ENCODE peak calls at places on chromosomes 6 and 20, in five cellular contexts. One of them, this sample, is unnamed.

GRCh38 chr6:40532349-40533028 is 54.7 kb downstream of the LRFN2 start:
- DNase-seq in HCT116: no peak
- DNase-seq in psoas muscle: no peak
- DNase-seq in spleen: no peak
- DNase-seq in dorsolateral prefrontal cortex: no peak
- DNase-seq in this sample: no peak

GRCh38 chr20:10705801-10706459 is 32.1 kb upstream of the JAG1 start:
- DNase-seq in dorsolateral prefrontal cortex: no peak
- DNase-seq in spleen: no peak
- DNase-seq in HCT116: peak; percentile 85
- DNase-seq in psoas muscle: no peak
- DNase-seq in this sample: no peak

GRCh38 chr6:39347906-39348585 is 25.5 kb upstream of the KCNK16 start:
- DNase-seq in dorsolateral prefrontal cortex: peak; percentile 87
- DNase-seq in spleen: peak; percentile 88
- DNase-seq in HCT116: peak; percentile 24
- DNase-seq in psoas muscle: peak; percentile 70
- DNase-seq in this sample: no peak

GRCh38 chr20:42392417-42392816 is 774.2 kb upstream of the CHD6 start:
- DNase-seq in HCT116: no peak
- DNase-seq in dorsolateral prefrontal cortex: no peak
- DNase-seq in spleen: no peak
- DNase-seq in psoas muscle: no peak
- DNase-seq in this sample: no peak

GRCh38 chr20:5674176-5674660 is 76.0 kb upstream of the SHLD1 start:
- DNase-seq in spleen: no peak
- DNase-seq in psoas muscle: no peak
- DNase-seq in HCT116: peak; percentile 12
- DNase-seq in dorsolateral prefrontal cortex: no peak
- DNase-seq in this sample: no peak

GRCh38 chr6:1281746-1282145 is 30.2 kb upstream of the FOXQ1 start:
- DNase-seq in spleen: no peak
- DNase-seq in HCT116: no peak
- DNase-seq in dorsolateral prefrontal cortex: no peak
- DNase-seq in psoas muscle: no peak
- DNase-seq in this sample: no peak

GRCh38 chr6:38375937-38376336 is 263.8 kb downstream of the BTBD9 start:
- DNase-seq in spleen: no peak
- DNase-seq in dorsolateral prefrontal cortex: no peak
- DNase-seq in HCT116: no peak
- DNase-seq in psoas muscle: no peak
- DNase-seq in this sample: no peak

GRCh38 chr20:44526129-44526528 is 4.3 kb upstream of the SERINC3 start:
- DNase-seq in HCT116: peak; percentile 22
- DNase-seq in dorsolateral prefrontal cortex: no peak
- DNase-seq in spleen: no peak
- DNase-seq in psoas muscle: no peak
- DNase-seq in this sample: no peak

GRCh38 chr6:157994126-157994795 is 12.6 kb downstream of the SYNJ2 start:
- DNase-seq in HCT116: no peak
- DNase-seq in spleen: peak; percentile 25
- DNase-seq in dorsolateral prefrontal cortex: no peak
- DNase-seq in psoas muscle: no peak
- DNase-seq in this sample: no peak

GRCh38 chr20:9374068-9374467 is 140.3 kb upstream of the LAMP5 start:
- DNase-seq in spleen: no peak
- DNase-seq in psoas muscle: no peak
- DNase-seq in dorsolateral prefrontal cortex: no peak
- DNase-seq in HCT116: no peak
- DNase-seq in this sample: no peak

GRCh38 chr6:149938571-149939462 is 3.0 kb upstream of the ULBP2 start:
- DNase-seq in dorsolateral prefrontal cortex: no peak
- DNase-seq in HCT116: no peak
- DNase-seq in spleen: peak; percentile 83
- DNase-seq in psoas muscle: no peak
- DNase-seq in this sample: peak; percentile 43

GRCh38 chr6:143529095-143529494 is 17.6 kb upstream of the FUCA2 start:
- DNase-seq in dorsolateral prefrontal cortex: no peak
- DNase-seq in spleen: no peak
- DNase-seq in HCT116: no peak
- DNase-seq in psoas muscle: no peak
- DNase-seq in this sample: no peak

GRCh38 chr6:90157441-90157840 is 139.2 kb downstream of the BACH2 start:
- DNase-seq in psoas muscle: no peak
- DNase-seq in dorsolateral prefrontal cortex: no peak
- DNase-seq in spleen: no peak
- DNase-seq in HCT116: no peak
- DNase-seq in this sample: no peak

GRCh38 chr20:59360934-59361333 is 60.5 kb downstream of the EDN3 start:
- DNase-seq in dorsolateral prefrontal cortex: no peak
- DNase-seq in psoas muscle: no peak
- DNase-seq in HCT116: no peak
- DNase-seq in spleen: no peak
- DNase-seq in this sample: no peak

GRCh38 chr6:87346700-87347099 is 2.1 kb downstream of the C6orf163 start:
- DNase-seq in dorsolateral prefrontal cortex: no peak
- DNase-seq in spleen: no peak
- DNase-seq in psoas muscle: no peak
- DNase-seq in HCT116: no peak
- DNase-seq in this sample: no peak

GRCh38 chr20:48275737-48276342 is 490.6 kb upstream of the SULF2 start:
- DNase-seq in HCT116: no peak
- DNase-seq in dorsolateral prefrontal cortex: no peak
- DNase-seq in psoas muscle: no peak
- DNase-seq in spleen: no peak
- DNase-seq in this sample: no peak

GRCh38 chr6:147204843-147205311 is 660 bp downstream of the STXBP5 start:
- DNase-seq in dorsolateral prefrontal cortex: no peak
- DNase-seq in psoas muscle: no peak
- DNase-seq in spleen: no peak
- DNase-seq in HCT116: no peak
- DNase-seq in this sample: no peak

GRCh38 chr6:13049666-13050254 is 278.6 kb downstream of the TBC1D7 start:
- DNase-seq in dorsolateral prefrontal cortex: no peak
- DNase-seq in HCT116: no peak
- DNase-seq in psoas muscle: no peak
- DNase-seq in spleen: no peak
- DNase-seq in this sample: no peak

GRCh38 chr6:13046084-13046483 is 282.3 kb downstream of the TBC1D7 start:
- DNase-seq in psoas muscle: no peak
- DNase-seq in spleen: no peak
- DNase-seq in dorsolateral prefrontal cortex: no peak
- DNase-seq in HCT116: no peak
- DNase-seq in this sample: no peak

GRCh38 chr6:13045676-13046075 is 282.7 kb downstream of the TBC1D7 start:
- DNase-seq in psoas muscle: no peak
- DNase-seq in HCT116: no peak
- DNase-seq in dorsolateral prefrontal cortex: no peak
- DNase-seq in spleen: no peak
- DNase-seq in this sample: no peak

GRCh38 chr6:13044896-13045295 is 283.4 kb downstream of the TBC1D7 start:
- DNase-seq in spleen: no peak
- DNase-seq in dorsolateral prefrontal cortex: no peak
- DNase-seq in HCT116: no peak
- DNase-seq in psoas muscle: no peak
- DNase-seq in this sample: no peak

GRCh38 chr6:13048113-13048512 is 280.2 kb downstream of the TBC1D7 start:
- DNase-seq in spleen: no peak
- DNase-seq in psoas muscle: no peak
- DNase-seq in HCT116: no peak
- DNase-seq in dorsolateral prefrontal cortex: no peak
- DNase-seq in this sample: no peak
- H3K27ac ChIP-seq in spleen: no peak overlapping the region
- H3K27ac ChIP-seq in psoas muscle: no peak overlapping the region
- H3K27ac ChIP-seq in HCT116: no peak overlapping the region
- H3K27ac ChIP-seq in dorsolateral prefrontal cortex: no peak overlapping the region
- H3K27ac ChIP-seq in this sample: no peak overlapping the region

DNA sequence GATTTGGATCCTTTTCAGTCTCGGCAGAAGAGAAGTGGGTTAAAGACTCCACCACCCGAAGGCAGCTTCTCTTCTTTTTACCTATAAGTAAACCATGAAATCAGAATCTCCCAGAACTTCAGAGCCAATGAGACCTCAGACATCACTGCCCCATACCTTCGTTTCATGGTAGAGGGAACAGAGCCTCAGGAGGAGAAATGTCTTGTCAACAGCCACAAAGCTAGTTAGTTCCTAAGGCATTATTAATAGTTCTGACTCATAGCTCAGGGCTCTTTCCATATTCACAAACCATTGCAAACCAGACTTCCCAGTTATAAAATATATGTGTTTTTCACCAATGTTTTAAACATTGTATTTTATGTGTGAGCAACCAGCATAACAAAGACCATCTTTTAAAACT is 118.7 kb upstream of the RIPOR2 start:
- DNase-seq in psoas muscle: no peak
- DNase-seq in spleen: no peak
- DNase-seq in HCT116: no peak
- DNase-seq in dorsolateral prefrontal cortex: no peak
- DNase-seq in this sample: no peak
- H3K27ac ChIP-seq in psoas muscle: no peak overlapping the region
- H3K27ac ChIP-seq in spleen: no peak overlapping the region
- H3K27ac ChIP-seq in HCT116: no peak overlapping the region
- H3K27ac ChIP-seq in dorsolateral prefrontal cortex: no peak overlapping the region
- H3K27ac ChIP-seq in this sample: peak overlapping the region; percentile 45

GRCh38 chr20:11919046-11919445 is 1.4 kb downstream of the BTBD3 start:
- DNase-seq in dorsolateral prefrontal cortex: peak; percentile 40
- DNase-seq in HCT116: no peak
- DNase-seq in psoas muscle: no peak
- DNase-seq in spleen: no peak
- DNase-seq in this sample: no peak
- H3K27ac ChIP-seq in dorsolateral prefrontal cortex: peak overlapping the region; percentile 92
- H3K27ac ChIP-seq in HCT116: no peak overlapping the region
- H3K27ac ChIP-seq in psoas muscle: peak overlapping the region; percentile 32
- H3K27ac ChIP-seq in spleen: no peak overlapping the region
- H3K27ac ChIP-seq in this sample: no peak overlapping the region

GRCh38 chr20:62662422-62662821 is 20.1 kb downstream of the SLCO4A1 start:
- DNase-seq in psoas muscle: no peak
- DNase-seq in dorsolateral prefrontal cortex: no peak
- DNase-seq in HCT116: no peak
- DNase-seq in spleen: no peak
- DNase-seq in this sample: no peak

GRCh38 chr20:62660216-62660615 is 17.9 kb downstream of the SLCO4A1 start:
- DNase-seq in HCT116: no peak
- DNase-seq in spleen: no peak
- DNase-seq in dorsolateral prefrontal cortex: no peak
- DNase-seq in psoas muscle: no peak
- DNase-seq in this sample: no peak

GRCh38 chr20:62661647-62662046 is 19.3 kb downstream of the SLCO4A1 start:
- DNase-seq in HCT116: no peak
- DNase-seq in psoas muscle: no peak
- DNase-seq in dorsolateral prefrontal cortex: no peak
- DNase-seq in spleen: no peak
- DNase-seq in this sample: no peak

GRCh38 chr20:62659488-62659887 is 17.2 kb downstream of the SLCO4A1 start:
- DNase-seq in dorsolateral prefrontal cortex: no peak
- DNase-seq in HCT116: no peak
- DNase-seq in psoas muscle: no peak
- DNase-seq in spleen: no peak
- DNase-seq in this sample: no peak

DNA sequence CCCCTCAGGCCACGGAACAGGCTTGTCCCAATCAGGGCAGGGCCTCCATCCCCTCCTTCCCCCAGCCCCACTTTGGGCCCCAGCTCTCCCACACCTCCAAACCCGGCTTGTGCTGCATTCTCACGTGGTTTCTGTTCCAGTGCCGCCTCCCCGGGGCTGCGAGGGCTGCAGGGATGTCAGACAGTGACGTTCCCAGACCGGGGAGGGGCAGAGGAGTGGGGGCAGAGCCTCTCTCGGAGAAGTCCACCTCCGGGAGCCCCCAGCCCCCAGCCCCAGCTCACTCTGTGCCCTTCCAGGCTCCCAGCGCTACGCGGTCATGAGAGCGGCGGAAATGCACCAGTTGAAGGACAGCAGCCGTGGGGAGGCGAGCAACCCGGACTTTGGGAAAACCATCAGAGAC is 18.5 kb downstream of the SLCO4A1 start:
- DNase-seq in dorsolateral prefrontal cortex: no peak
- DNase-seq in psoas muscle: no peak
- DNase-seq in spleen: no peak
- DNase-seq in HCT116: no peak
- DNase-seq in this sample: no peak
- H3K27ac ChIP-seq in dorsolateral prefrontal cortex: no peak overlapping the region
- H3K27ac ChIP-seq in psoas muscle: no peak overlapping the region
- H3K27ac ChIP-seq in spleen: no peak overlapping the region
- H3K27ac ChIP-seq in HCT116: no peak overlapping the region
- H3K27ac ChIP-seq in this sample: no peak overlapping the region

DNA sequence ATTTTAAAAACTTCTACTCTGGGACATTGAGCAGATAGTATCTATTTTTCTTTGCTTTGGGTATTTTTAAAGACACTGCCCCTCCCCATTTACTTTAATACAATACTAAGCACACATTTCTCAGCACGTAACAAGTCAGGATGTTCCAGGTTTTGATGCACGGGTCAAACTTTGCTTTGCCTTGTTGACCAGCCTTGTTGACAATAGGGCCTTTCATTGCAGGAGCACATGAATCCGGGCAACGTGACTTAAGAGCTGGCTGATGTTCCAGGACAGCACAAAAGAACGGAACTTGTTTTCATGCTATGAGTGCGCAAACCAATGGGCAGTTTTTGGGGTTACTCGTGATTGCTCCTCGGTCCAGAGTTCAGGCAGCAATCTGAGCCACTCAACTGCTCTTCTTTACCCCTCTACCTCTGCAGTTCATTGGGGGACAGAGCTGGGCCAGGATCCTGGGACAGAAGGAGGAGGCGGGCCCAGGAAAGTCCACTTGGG is 78.6 kb upstream of the SLC22A16 start:
- DNase-seq in spleen: no peak
- DNase-seq in psoas muscle: no peak
- DNase-seq in HCT116: no peak
- DNase-seq in dorsolateral prefrontal cortex: peak; percentile 83
- DNase-seq in this sample: no peak
- H3K27ac ChIP-seq in spleen: no peak overlapping the region
- H3K27ac ChIP-seq in psoas muscle: no peak overlapping the region
- H3K27ac ChIP-seq in HCT116: no peak overlapping the region
- H3K27ac ChIP-seq in dorsolateral prefrontal cortex: peak overlapping the region; percentile 96
- H3K27ac ChIP-seq in this sample: no peak overlapping the region

GRCh38 chr6:69421986-69422385 is 374.8 kb downstream of the LMBRD1 start:
- DNase-seq in dorsolateral prefrontal cortex: no peak
- DNase-seq in spleen: no peak
- DNase-seq in HCT116: no peak
- DNase-seq in psoas muscle: no peak
- DNase-seq in this sample: no peak

GRCh38 chr6:69424581-69424980 is 372.2 kb downstream of the LMBRD1 start:
- DNase-seq in psoas muscle: no peak
- DNase-seq in HCT116: no peak
- DNase-seq in dorsolateral prefrontal cortex: no peak
- DNase-seq in spleen: no peak
- DNase-seq in this sample: no peak

GRCh38 chr6:69422474-69422873 is 374.3 kb downstream of the LMBRD1 start:
- DNase-seq in HCT116: no peak
- DNase-seq in spleen: no peak
- DNase-seq in dorsolateral prefrontal cortex: no peak
- DNase-seq in psoas muscle: no peak
- DNase-seq in this sample: no peak

GRCh38 chr6:69423785-69424184 is 373.0 kb downstream of the LMBRD1 start:
- DNase-seq in HCT116: no peak
- DNase-seq in psoas muscle: no peak
- DNase-seq in spleen: no peak
- DNase-seq in dorsolateral prefrontal cortex: no peak
- DNase-seq in this sample: no peak

GRCh38 chr6:69421270-69421669 is 375.5 kb downstream of the LMBRD1 start:
- DNase-seq in spleen: no peak
- DNase-seq in psoas muscle: no peak
- DNase-seq in HCT116: no peak
- DNase-seq in dorsolateral prefrontal cortex: no peak
- DNase-seq in this sample: no peak
- H3K27ac ChIP-seq in spleen: no peak overlapping the region
- H3K27ac ChIP-seq in psoas muscle: no peak overlapping the region
- H3K27ac ChIP-seq in HCT116: no peak overlapping the region
- H3K27ac ChIP-seq in dorsolateral prefrontal cortex: no peak overlapping the region
- H3K27ac ChIP-seq in this sample: no peak overlapping the region

GRCh38 chr6:136964368-136964767 is 42.3 kb downstream of the SLC35D3 start:
- DNase-seq in HCT116: no peak
- DNase-seq in spleen: no peak
- DNase-seq in dorsolateral prefrontal cortex: no peak
- DNase-seq in psoas muscle: no peak
- DNase-seq in this sample: no peak
- H3K27ac ChIP-seq in HCT116: no peak overlapping the region
- H3K27ac ChIP-seq in spleen: no peak overlapping the region
- H3K27ac ChIP-seq in dorsolateral prefrontal cortex: no peak overlapping the region
- H3K27ac ChIP-seq in psoas muscle: no peak overlapping the region
- H3K27ac ChIP-seq in this sample: no peak overlapping the region

This sample was measured in effector memory CD4-positive, alpha-beta T cell.